ENCODE peak calls at places on chromosomes 16 and 17, in eight cellular contexts. One of them, this sample, is unnamed.

GRCh38 chr17:41065829-41066624 is at the start of gene KRTAP2-4:
- DNase-seq in GM23248: peak; percentile 90
- DNase-seq in MCF 10A: peak; percentile 41
- DNase-seq in gastrocnemius medialis: no peak
- DNase-seq in HL-60: peak; percentile 27
- DNase-seq in EL: peak; percentile 96
- DNase-seq in AG09319: no peak
- DNase-seq in NCI-H345: no peak
- DNase-seq in this sample: no peak

GRCh38 chr16:85205747-85206471 is 93.6 kb upstream of the CIBAR2 start:
- DNase-seq in GM23248: peak; percentile 74
- DNase-seq in MCF 10A: no peak
- DNase-seq in AG09319: no peak
- DNase-seq in HL-60: no peak
- DNase-seq in EL: peak; percentile 17
- DNase-seq in gastrocnemius medialis: no peak
- DNase-seq in NCI-H345: no peak
- DNase-seq in this sample: no peak

GRCh38 chr17:62705781-62706597 is 78.5 kb downstream of the MRC2 start:
- DNase-seq in HL-60: no peak
- DNase-seq in NCI-H345: peak; percentile 9
- DNase-seq in EL: peak; percentile 51
- DNase-seq in gastrocnemius medialis: no peak
- DNase-seq in AG09319: no peak
- DNase-seq in GM23248: no peak
- DNase-seq in MCF 10A: no peak
- DNase-seq in this sample: no peak

GRCh38 chr16:78641463-78641862 is 542.0 kb downstream of the WWOX start:
- DNase-seq in NCI-H345: no peak
- DNase-seq in HL-60: no peak
- DNase-seq in MCF 10A: no peak
- DNase-seq in gastrocnemius medialis: no peak
- DNase-seq in AG09319: no peak
- DNase-seq in GM23248: no peak
- DNase-seq in EL: no peak
- DNase-seq in this sample: no peak

GRCh38 chr16:67537636-67538591 is 9.3 kb downstream of the RIPOR1 start:
- DNase-seq in EL: peak; percentile 75
- DNase-seq in NCI-H345: no peak
- DNase-seq in MCF 10A: no peak
- DNase-seq in AG09319: no peak
- DNase-seq in HL-60: no peak
- DNase-seq in gastrocnemius medialis: peak; percentile 37
- DNase-seq in GM23248: peak; percentile 50
- DNase-seq in this sample: peak; percentile 79

GRCh38 chr16:88478115-88478514 is 25.0 kb downstream of the ZFPM1 start:
- DNase-seq in AG09319: no peak
- DNase-seq in GM23248: no peak
- DNase-seq in HL-60: no peak
- DNase-seq in EL: no peak
- DNase-seq in gastrocnemius medialis: no peak
- DNase-seq in MCF 10A: no peak
- DNase-seq in NCI-H345: peak; percentile 75
- DNase-seq in this sample: no peak

GRCh38 chr17:50866950-50867855 is 1.0 kb upstream of the TOB1 start:
- DNase-seq in EL: peak; percentile 97
- DNase-seq in GM23248: peak; percentile 96
- DNase-seq in AG09319: peak; percentile 74
- DNase-seq in NCI-H345: peak; percentile 98
- DNase-seq in HL-60: peak; percentile 91
- DNase-seq in gastrocnemius medialis: peak; percentile 95
- DNase-seq in MCF 10A: peak; percentile 98
- DNase-seq in this sample: peak; percentile 95

GRCh38 chr17:9890124-9890523 is 14.9 kb downstream of the RCVRN start:
- DNase-seq in gastrocnemius medialis: no peak
- DNase-seq in NCI-H345: no peak
- DNase-seq in HL-60: no peak
- DNase-seq in EL: peak; percentile 42
- DNase-seq in MCF 10A: peak; percentile 63
- DNase-seq in AG09319: no peak
- DNase-seq in GM23248: peak; percentile 53
- DNase-seq in this sample: no peak

GRCh38 chr17:40026816-40027613 is 11.8 kb downstream of the CSF3 start:
- DNase-seq in HL-60: peak; percentile 59
- DNase-seq in EL: peak; percentile 85
- DNase-seq in GM23248: peak; percentile 85
- DNase-seq in AG09319: peak; percentile 43
- DNase-seq in gastrocnemius medialis: peak; percentile 76
- DNase-seq in NCI-H345: peak; percentile 70
- DNase-seq in MCF 10A: peak; percentile 95
- DNase-seq in this sample: peak; percentile 84

GRCh38 chr17:64575431-64575830 is 68.7 kb downstream of the CEP95 start:
- DNase-seq in GM23248: peak; percentile 32
- DNase-seq in MCF 10A: no peak
- DNase-seq in HL-60: no peak
- DNase-seq in gastrocnemius medialis: no peak
- DNase-seq in NCI-H345: no peak
- DNase-seq in EL: no peak
- DNase-seq in AG09319: no peak
- DNase-seq in this sample: no peak

GRCh38 chr17:34633351-34633750 is 54.0 kb downstream of the TMEM132E start:
- DNase-seq in EL: no peak
- DNase-seq in NCI-H345: peak; percentile 98
- DNase-seq in gastrocnemius medialis: no peak
- DNase-seq in MCF 10A: no peak
- DNase-seq in HL-60: no peak
- DNase-seq in AG09319: no peak
- DNase-seq in GM23248: no peak
- DNase-seq in this sample: no peak

GRCh38 chr16:25155553-25156460 is 44.3 kb downstream of the LCMT1 start:
- DNase-seq in gastrocnemius medialis: no peak
- DNase-seq in MCF 10A: no peak
- DNase-seq in NCI-H345: no peak
- DNase-seq in EL: peak; percentile 13
- DNase-seq in AG09319: no peak
- DNase-seq in GM23248: peak; percentile 38
- DNase-seq in HL-60: no peak
- DNase-seq in this sample: no peak

GRCh38 chr17:59330314-59330942 is 1.0 kb upstream of the YPEL2 start:
- DNase-seq in MCF 10A: no peak
- DNase-seq in NCI-H345: no peak
- DNase-seq in HL-60: no peak
- DNase-seq in EL: no peak
- DNase-seq in AG09319: no peak
- DNase-seq in GM23248: peak; percentile 38
- DNase-seq in gastrocnemius medialis: peak; percentile 23
- DNase-seq in this sample: no peak

GRCh38 chr16:54121539-54122295 is 164.9 kb downstream of the IRX3 start:
- DNase-seq in AG09319: no peak
- DNase-seq in EL: no peak
- DNase-seq in GM23248: no peak
- DNase-seq in MCF 10A: no peak
- DNase-seq in NCI-H345: no peak
- DNase-seq in HL-60: no peak
- DNase-seq in gastrocnemius medialis: no peak
- DNase-seq in this sample: no peak

GRCh38 chr17:72119963-72120877 is 600 bp upstream of the SOX9 start:
- DNase-seq in HL-60: no peak
- DNase-seq in GM23248: peak; percentile 91
- DNase-seq in AG09319: no peak
- DNase-seq in EL: peak; percentile 77
- DNase-seq in NCI-H345: peak; percentile 65
- DNase-seq in MCF 10A: peak; percentile 61
- DNase-seq in gastrocnemius medialis: peak; percentile 5
- DNase-seq in this sample: peak; percentile 33

GRCh38 chr17:37752482-37752881 is 7.6 kb upstream of the HNF1B start:
- DNase-seq in GM23248: peak; percentile 88
- DNase-seq in gastrocnemius medialis: no peak
- DNase-seq in MCF 10A: peak; percentile 43
- DNase-seq in HL-60: no peak
- DNase-seq in AG09319: no peak
- DNase-seq in NCI-H345: no peak
- DNase-seq in EL: peak; percentile 96
- DNase-seq in this sample: no peak

GRCh38 chr17:10171581-10171981 is 26.8 kb downstream of the GAS7 start:
- DNase-seq in HL-60: no peak
- DNase-seq in EL: no peak
- DNase-seq in GM23248: peak; percentile 38
- DNase-seq in NCI-H345: no peak
- DNase-seq in gastrocnemius medialis: no peak
- DNase-seq in MCF 10A: no peak
- DNase-seq in AG09319: no peak
- DNase-seq in this sample: no peak

This sample was measured in psoas muscle.